ENCODE peak calls at places on chromosomes 1 and 21, in ten cellular contexts. One of them, this sample, is unnamed.

GRCh38 chr1:170196490-170196889 is 50.7 kb downstream of the NTMT2 start:
- DNase-seq in psoas muscle: no peak
- DNase-seq in BJ: no peak
- DNase-seq in prostate gland: no peak
- DNase-seq in CD8-positive, alpha-beta T cell: no peak
- DNase-seq in breast epithelium: no peak
- DNase-seq in AG10803: no peak
- DNase-seq in heart right ventricle: no peak
- DNase-seq in HFF-Myc: no peak
- DNase-seq in dorsolateral prefrontal cortex: no peak
- DNase-seq in this sample: no peak

GRCh38 chr1:23718482-23718881 is 24.8 kb upstream of the ELOA start:
- DNase-seq in psoas muscle: no peak
- DNase-seq in BJ: no peak
- DNase-seq in prostate gland: no peak
- DNase-seq in CD8-positive, alpha-beta T cell: no peak
- DNase-seq in breast epithelium: no peak
- DNase-seq in AG10803: peak; percentile 36
- DNase-seq in heart right ventricle: no peak
- DNase-seq in HFF-Myc: peak; percentile 54
- DNase-seq in dorsolateral prefrontal cortex: no peak
- DNase-seq in this sample: peak; percentile 71

GRCh38 chr1:207156095-207156494 is 52.1 kb downstream of the C4BPA start:
- DNase-seq in psoas muscle: no peak
- DNase-seq in BJ: no peak
- DNase-seq in prostate gland: no peak
- DNase-seq in CD8-positive, alpha-beta T cell: no peak
- DNase-seq in breast epithelium: no peak
- DNase-seq in AG10803: no peak
- DNase-seq in heart right ventricle: no peak
- DNase-seq in HFF-Myc: no peak
- DNase-seq in dorsolateral prefrontal cortex: no peak
- DNase-seq in this sample: no peak

GRCh38 chr21:45412491-45412890 is 7.5 kb downstream of the COL18A1 start:
- DNase-seq in psoas muscle: no peak
- DNase-seq in BJ: no peak
- DNase-seq in prostate gland: no peak
- DNase-seq in CD8-positive, alpha-beta T cell: no peak
- DNase-seq in breast epithelium: no peak
- DNase-seq in AG10803: no peak
- DNase-seq in heart right ventricle: no peak
- DNase-seq in HFF-Myc: no peak
- DNase-seq in dorsolateral prefrontal cortex: no peak
- DNase-seq in this sample: no peak

GRCh38 chr1:33864460-33865389 is 846 bp downstream of the HMGB4 start:
- DNase-seq in psoas muscle: no peak
- DNase-seq in BJ: no peak
- DNase-seq in prostate gland: no peak
- DNase-seq in CD8-positive, alpha-beta T cell: no peak
- DNase-seq in breast epithelium: no peak
- DNase-seq in AG10803: no peak
- DNase-seq in heart right ventricle: no peak
- DNase-seq in HFF-Myc: no peak
- DNase-seq in dorsolateral prefrontal cortex: no peak
- DNase-seq in this sample: no peak

GRCh38 chr1:167473761-167474160 is 44.6 kb downstream of the CD247 start:
- DNase-seq in psoas muscle: no peak
- DNase-seq in BJ: no peak
- DNase-seq in prostate gland: no peak
- DNase-seq in CD8-positive, alpha-beta T cell: no peak
- DNase-seq in breast epithelium: no peak
- DNase-seq in AG10803: no peak
- DNase-seq in heart right ventricle: no peak
- DNase-seq in HFF-Myc: no peak
- DNase-seq in dorsolateral prefrontal cortex: no peak
- DNase-seq in this sample: no peak

GRCh38 chr21:35026617-35027557 is 22.2 kb downstream of the RUNX1 start:
- DNase-seq in psoas muscle: peak; percentile 76
- DNase-seq in BJ: no peak
- DNase-seq in prostate gland: no peak
- DNase-seq in CD8-positive, alpha-beta T cell: peak; percentile 75
- DNase-seq in breast epithelium: no peak
- DNase-seq in AG10803: peak; percentile 45
- DNase-seq in heart right ventricle: peak; percentile 66
- DNase-seq in HFF-Myc: no peak
- DNase-seq in dorsolateral prefrontal cortex: no peak
- DNase-seq in this sample: peak; percentile 74

GRCh38 chr1:46555826-46556619 is 4.6 kb upstream of the KNCN start:
- DNase-seq in psoas muscle: no peak
- DNase-seq in BJ: no peak
- DNase-seq in prostate gland: no peak
- DNase-seq in CD8-positive, alpha-beta T cell: no peak
- DNase-seq in breast epithelium: no peak
- DNase-seq in AG10803: no peak
- DNase-seq in heart right ventricle: no peak
- DNase-seq in HFF-Myc: no peak
- DNase-seq in dorsolateral prefrontal cortex: no peak
- DNase-seq in this sample: no peak

GRCh38 chr1:214454619-214455396 is 96.6 kb downstream of the PTPN14 start:
- DNase-seq in psoas muscle: no peak
- DNase-seq in BJ: no peak
- DNase-seq in prostate gland: no peak
- DNase-seq in CD8-positive, alpha-beta T cell: no peak
- DNase-seq in breast epithelium: no peak
- DNase-seq in AG10803: peak; percentile 65
- DNase-seq in heart right ventricle: no peak
- DNase-seq in HFF-Myc: peak; percentile 88
- DNase-seq in dorsolateral prefrontal cortex: no peak
- DNase-seq in this sample: no peak

GRCh38 chr1:1020000-1020404 is at the start of gene AGRN:
- DNase-seq in psoas muscle: peak; percentile 80
- DNase-seq in BJ: no peak
- DNase-seq in prostate gland: no peak
- DNase-seq in CD8-positive, alpha-beta T cell: no peak
- DNase-seq in breast epithelium: no peak
- DNase-seq in AG10803: no peak
- DNase-seq in heart right ventricle: peak; percentile 70
- DNase-seq in HFF-Myc: no peak
- DNase-seq in dorsolateral prefrontal cortex: no peak
- DNase-seq in this sample: no peak

GRCh38 chr1:198529414-198529813 is 11.1 kb downstream of the ATP6V1G3 start:
- DNase-seq in psoas muscle: no peak
- DNase-seq in BJ: peak; percentile 55
- DNase-seq in prostate gland: no peak
- DNase-seq in CD8-positive, alpha-beta T cell: no peak
- DNase-seq in breast epithelium: no peak
- DNase-seq in AG10803: peak; percentile 90
- DNase-seq in heart right ventricle: no peak
- DNase-seq in HFF-Myc: peak; percentile 82
- DNase-seq in dorsolateral prefrontal cortex: no peak
- DNase-seq in this sample: no peak

GRCh38 chr1:36894824-36895223 is 139.5 kb downstream of the GRIK3 start:
- DNase-seq in psoas muscle: no peak
- DNase-seq in BJ: no peak
- DNase-seq in prostate gland: no peak
- DNase-seq in CD8-positive, alpha-beta T cell: no peak
- DNase-seq in breast epithelium: no peak
- DNase-seq in AG10803: no peak
- DNase-seq in heart right ventricle: no peak
- DNase-seq in HFF-Myc: no peak
- DNase-seq in dorsolateral prefrontal cortex: no peak
- DNase-seq in this sample: no peak

GRCh38 chr1:44034423-44034822 is 3.2 kb upstream of the SLC6A9 start:
- DNase-seq in psoas muscle: no peak
- DNase-seq in BJ: no peak
- DNase-seq in prostate gland: no peak
- DNase-seq in CD8-positive, alpha-beta T cell: no peak
- DNase-seq in breast epithelium: no peak
- DNase-seq in AG10803: no peak
- DNase-seq in heart right ventricle: no peak
- DNase-seq in HFF-Myc: no peak
- DNase-seq in dorsolateral prefrontal cortex: no peak
- DNase-seq in this sample: no peak

GRCh38 chr1:25064465-25065238 is 134.6 kb upstream of the RUNX3 start:
- DNase-seq in psoas muscle: no peak
- DNase-seq in BJ: no peak
- DNase-seq in prostate gland: no peak
- DNase-seq in CD8-positive, alpha-beta T cell: no peak
- DNase-seq in breast epithelium: no peak
- DNase-seq in AG10803: no peak
- DNase-seq in heart right ventricle: no peak
- DNase-seq in HFF-Myc: no peak
- DNase-seq in dorsolateral prefrontal cortex: no peak
- DNase-seq in this sample: peak; percentile 22

GRCh38 chr21:29007801-29008200 is 11.3 kb downstream of the RWDD2B start:
- DNase-seq in psoas muscle: no peak
- DNase-seq in BJ: no peak
- DNase-seq in prostate gland: no peak
- DNase-seq in CD8-positive, alpha-beta T cell: no peak
- DNase-seq in breast epithelium: no peak
- DNase-seq in AG10803: no peak
- DNase-seq in heart right ventricle: no peak
- DNase-seq in HFF-Myc: no peak
- DNase-seq in dorsolateral prefrontal cortex: no peak
- DNase-seq in this sample: no peak

GRCh38 chr1:230332429-230333088 is 93.6 kb downstream of the PGBD5 start:
- DNase-seq in psoas muscle: no peak
- DNase-seq in BJ: no peak
- DNase-seq in prostate gland: no peak
- DNase-seq in CD8-positive, alpha-beta T cell: no peak
- DNase-seq in breast epithelium: no peak
- DNase-seq in AG10803: no peak
- DNase-seq in heart right ventricle: no peak
- DNase-seq in HFF-Myc: no peak
- DNase-seq in dorsolateral prefrontal cortex: no peak
- DNase-seq in this sample: no peak
- H3K4me3 ChIP-seq in psoas muscle: no peak overlapping the region
- H3K4me3 ChIP-seq in BJ: no peak overlapping the region
- H3K4me3 ChIP-seq in prostate gland: no peak overlapping the region
- H3K4me3 ChIP-seq in CD8-positive, alpha-beta T cell: no peak overlapping the region
- H3K4me3 ChIP-seq in breast epithelium: no peak overlapping the region
- H3K4me3 ChIP-seq in AG10803: no peak overlapping the region
- H3K4me3 ChIP-seq in heart right ventricle: no peak overlapping the region
- H3K4me3 ChIP-seq in HFF-Myc: no peak overlapping the region
- H3K4me3 ChIP-seq in dorsolateral prefrontal cortex: no peak overlapping the region
- H3K4me3 ChIP-seq in this sample: no peak overlapping the region

GRCh38 chr1:200305806-200306205 is 104.0 kb downstream of the ZNF281 start:
- DNase-seq in psoas muscle: no peak
- DNase-seq in BJ: no peak
- DNase-seq in prostate gland: no peak
- DNase-seq in CD8-positive, alpha-beta T cell: no peak
- DNase-seq in breast epithelium: no peak
- DNase-seq in AG10803: no peak
- DNase-seq in heart right ventricle: no peak
- DNase-seq in HFF-Myc: no peak
- DNase-seq in dorsolateral prefrontal cortex: no peak
- DNase-seq in this sample: peak; percentile 43

GRCh38 chr1:200310824-200311223 is 99.0 kb downstream of the ZNF281 start:
- DNase-seq in psoas muscle: no peak
- DNase-seq in BJ: no peak
- DNase-seq in prostate gland: no peak
- DNase-seq in CD8-positive, alpha-beta T cell: no peak
- DNase-seq in breast epithelium: no peak
- DNase-seq in AG10803: no peak
- DNase-seq in heart right ventricle: no peak
- DNase-seq in HFF-Myc: no peak
- DNase-seq in dorsolateral prefrontal cortex: no peak
- DNase-seq in this sample: no peak

GRCh38 chr1:200311256-200311655 is 98.6 kb downstream of the ZNF281 start:
- DNase-seq in psoas muscle: no peak
- DNase-seq in BJ: no peak
- DNase-seq in prostate gland: no peak
- DNase-seq in CD8-positive, alpha-beta T cell: no peak
- DNase-seq in breast epithelium: no peak
- DNase-seq in AG10803: peak; percentile 84
- DNase-seq in heart right ventricle: no peak
- DNase-seq in HFF-Myc: no peak
- DNase-seq in dorsolateral prefrontal cortex: no peak
- DNase-seq in this sample: no peak

GRCh38 chr1:200306954-200307754 is 102.7 kb downstream of the ZNF281 start:
- DNase-seq in psoas muscle: no peak
- DNase-seq in BJ: no peak
- DNase-seq in prostate gland: no peak
- DNase-seq in CD8-positive, alpha-beta T cell: no peak
- DNase-seq in breast epithelium: no peak
- DNase-seq in AG10803: peak; percentile 44
- DNase-seq in heart right ventricle: no peak
- DNase-seq in HFF-Myc: no peak
- DNase-seq in dorsolateral prefrontal cortex: no peak
- DNase-seq in this sample: peak; percentile 57

DNA sequence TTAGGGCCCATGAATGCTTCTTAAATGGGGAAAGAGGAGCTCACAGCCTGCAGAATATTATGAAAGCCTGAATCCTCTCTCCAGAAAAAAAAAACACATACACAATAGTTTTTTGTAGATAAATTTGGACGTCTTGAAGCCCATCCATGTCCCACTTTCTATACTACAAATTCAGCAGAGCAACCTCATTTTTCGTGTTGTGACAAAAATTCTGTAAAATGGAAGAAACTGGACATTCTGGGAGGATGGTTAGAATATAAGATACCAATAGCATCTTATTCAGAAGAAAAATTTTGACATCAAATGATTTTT is 102.1 kb downstream of the ZNF281 start:
- DNase-seq in psoas muscle: no peak
- DNase-seq in BJ: no peak
- DNase-seq in prostate gland: no peak
- DNase-seq in CD8-positive, alpha-beta T cell: no peak
- DNase-seq in breast epithelium: no peak
- DNase-seq in AG10803: no peak
- DNase-seq in heart right ventricle: no peak
- DNase-seq in HFF-Myc: no peak
- DNase-seq in dorsolateral prefrontal cortex: no peak
- DNase-seq in this sample: no peak
- TF ChIP-seq CTCF in psoas muscle: no peak
- TF ChIP-seq CTCF in BJ: no peak
- TF ChIP-seq CTCF in prostate gland: no peak
- TF ChIP-seq CTCF in CD8-positive, alpha-beta T cell: peak; percentile 46
- TF ChIP-seq CTCF in breast epithelium: no peak
- TF ChIP-seq CTCF in AG10803: no peak
- TF ChIP-seq CTCF in heart right ventricle: no peak
- TF ChIP-seq CTCF in HFF-Myc: no peak
- TF ChIP-seq CTCF in dorsolateral prefrontal cortex: peak; percentile 18
- TF ChIP-seq CTCF in this sample: no peak

GRCh38 chr21:46661627-46662366 is 26.3 kb downstream of the PRMT2 start:
- DNase-seq in psoas muscle: peak; percentile 54
- DNase-seq in BJ: no peak
- DNase-seq in prostate gland: no peak
- DNase-seq in CD8-positive, alpha-beta T cell: no peak
- DNase-seq in breast epithelium: no peak
- DNase-seq in AG10803: no peak
- DNase-seq in heart right ventricle: no peak
- DNase-seq in HFF-Myc: no peak
- DNase-seq in dorsolateral prefrontal cortex: no peak
- DNase-seq in this sample: no peak
- H3K4me3 ChIP-seq in psoas muscle: peak overlapping the region; percentile 46
- H3K4me3 ChIP-seq in BJ: peak overlapping the region; percentile 17
- H3K4me3 ChIP-seq in prostate gland: no peak overlapping the region
- H3K4me3 ChIP-seq in CD8-positive, alpha-beta T cell: no peak overlapping the region
- H3K4me3 ChIP-seq in breast epithelium: peak overlapping the region; percentile 16
- H3K4me3 ChIP-seq in AG10803: peak overlapping the region; percentile 33
- H3K4me3 ChIP-seq in heart right ventricle: no peak overlapping the region
- H3K4me3 ChIP-seq in HFF-Myc: peak overlapping the region; percentile 42
- H3K4me3 ChIP-seq in dorsolateral prefrontal cortex: peak overlapping the region; percentile 21
- H3K4me3 ChIP-seq in this sample: no peak overlapping the region

GRCh38 chr21:38333290-38334272 is 76.8 kb downstream of the KCNJ15 start:
- DNase-seq in psoas muscle: no peak
- DNase-seq in BJ: no peak
- DNase-seq in prostate gland: no peak
- DNase-seq in CD8-positive, alpha-beta T cell: no peak
- DNase-seq in breast epithelium: no peak
- DNase-seq in AG10803: no peak
- DNase-seq in heart right ventricle: peak; percentile 40
- DNase-seq in HFF-Myc: no peak
- DNase-seq in dorsolateral prefrontal cortex: no peak
- DNase-seq in this sample: peak; percentile 20
- TF ChIP-seq CTCF in psoas muscle: no peak
- TF ChIP-seq CTCF in BJ: peak; percentile 28
- TF ChIP-seq CTCF in prostate gland: no peak
- TF ChIP-seq CTCF in CD8-positive, alpha-beta T cell: no peak
- TF ChIP-seq CTCF in breast epithelium: no peak
- TF ChIP-seq CTCF in AG10803: peak; percentile 33
- TF ChIP-seq CTCF in heart right ventricle: no peak
- TF ChIP-seq CTCF in HFF-Myc: peak; percentile 38
- TF ChIP-seq CTCF in dorsolateral prefrontal cortex: no peak
- TF ChIP-seq CTCF in this sample: peak; percentile 23